ENCODE peak calls at places on chromosomes 1 and 21, in eight cellular contexts. Z is lung; X is aorta; A is brain microvascular endothelial cell; B is NCI-H446; P is stimulated activated CD4-positive, alpha-beta T cell treated with anti-CD3 and anti-CD28 coated beads, TNF-alpha, amount 100 ng/mL, for 4 hours; M is A549; S is IMR-90. R is an unnamed sample.

GRCh38 chr1:61779231-61779630 is 37.0 kb downstream of the PATJ start:
- DNase-seq in P (no peak), A (no peak), X (no peak), M (no peak), Z (no peak), S (no peak), B (no peak), R (no peak)

GRCh38 chr1:150162862-150163706 is 13.4 kb downstream of the PLEKHO1 start:
- DNase-seq in M (peak; percentile 49), Z (peak; percentile 87), P (no peak), X (peak; percentile 94), A (peak; percentile 99), B (peak; percentile 78), S (peak; percentile 100), R (peak; percentile 98)

GRCh38 chr1:53025034-53025777 is 36.8 kb upstream of the PODN start:
- DNase-seq in A (peak; percentile 55), B (no peak), S (peak; percentile 87), M (peak; percentile 19), Z (peak; percentile 37), X (no peak), P (no peak), R (peak; percentile 88)

GRCh38 chr1:48947761-48948537 is 171.3 kb upstream of the BEND5 start:
- DNase-seq in X (no peak), S (no peak), P (no peak), M (no peak), B (peak; percentile 84), Z (no peak), A (no peak), R (peak; percentile 53)

GRCh38 chr21:41861987-41862386 is 17.2 kb downstream of the PRDM15 start:
- DNase-seq in M (no peak), P (no peak), S (no peak), Z (no peak), B (no peak), A (no peak), X (no peak), R (no peak)

GRCh38 chr1:205410581-205411298 is 11.1 kb downstream of the LEMD1 start:
- DNase-seq in M (no peak), Z (no peak), B (no peak), X (no peak), A (no peak), P (no peak), S (no peak), R (no peak)

GRCh38 chr1:20975668-20976067 is 188.6 kb upstream of the HP1BP3 start:
- DNase-seq in X (no peak), B (no peak), P (no peak), S (no peak), Z (no peak), A (no peak), M (no peak), R (no peak)

GRCh38 chr1:222339371-222339947 is 208.4 kb downstream of the HHIPL2 start:
- DNase-seq in A (no peak), M (no peak), B (no peak), S (peak; percentile 41), X (no peak), Z (no peak), P (no peak), R (peak; percentile 43)

GRCh38 chr21:44980562-44981489 is 41.0 kb downstream of the SLX9 start:
- DNase-seq in M (no peak), P (no peak), X (no peak), B (no peak), A (no peak), S (no peak), Z (no peak), R (no peak)

GRCh38 chr1:178612261-178612660 is 99.4 kb downstream of the TEX35 start:
- DNase-seq in S (peak; percentile 83), P (no peak), Z (no peak), X (no peak), M (no peak), A (peak; percentile 28), B (no peak), R (peak; percentile 70)

GRCh38 chr21:16588433-16588860 is 858.7 kb downstream of the USP25 start:
- DNase-seq in M (peak; percentile 71), A (peak; percentile 90), S (peak; percentile 84), Z (peak; percentile 38), B (peak; percentile 93), X (peak; percentile 85), P (no peak), R (peak; percentile 96)

GRCh38 chr1:18599096-18599495 is 31.6 kb upstream of the PAX7 start:
- DNase-seq in Z (no peak), B (no peak), X (peak; percentile 68), M (no peak), A (no peak), S (no peak), P (no peak), R (no peak)

GRCh38 chr1:212532469-212533235 is 75.9 kb upstream of the ATF3 start:
- DNase-seq in P (no peak), M (no peak), A (no peak), X (no peak), B (no peak), Z (no peak), S (no peak), R (no peak)

GRCh38 chr1:36207339-36207738 is 16.9 kb upstream of the THRAP3 start:
- DNase-seq in Z (no peak), M (peak; percentile 57), S (peak; percentile 34), A (peak; percentile 42), B (peak; percentile 92), P (no peak), X (peak; percentile 92), R (peak; percentile 87)

GRCh38 chr1:232629250-232630046 is 485 bp downstream of the SIPA1L2 start:
- DNase-seq in S (no peak), Z (peak; percentile 39), M (peak; percentile 26), X (peak; percentile 87), P (no peak), A (no peak), B (peak; percentile 43), R (peak; percentile 50)

GRCh38 chr1:175554586-175554985 is 188.8 kb downstream of the TNR start:
- DNase-seq in P (no peak), B (no peak), A (no peak), M (no peak), S (no peak), X (no peak), Z (no peak), R (no peak)

GRCh38 chr1:116886532-116886931 is 23.2 kb upstream of the PTGFRN start:
- DNase-seq in A (peak; percentile 84), Z (no peak), S (peak; percentile 18), B (no peak), P (no peak), M (no peak), X (no peak), R (peak; percentile 64)

GRCh38 chr1:213980906-213981305 is 6.9 kb upstream of the PROX1 start:
- DNase-seq in Z (no peak), X (no peak), A (no peak), M (no peak), P (no peak), B (no peak), S (no peak), R (no peak)

GRCh38 chr1:47205918-47206317 is 16.1 kb upstream of the PDZK1IP1 start:
- DNase-seq in X (no peak), P (no peak), S (no peak), B (no peak), M (no peak), Z (no peak), A (no peak), R (no peak)

GRCh38 chr1:238242156-238242555 is 351.4 kb upstream of the ZP4 start:
- DNase-seq in Z (no peak), S (no peak), P (no peak), A (no peak), M (no peak), X (no peak), B (no peak), R (no peak)

GRCh38 chr21:37032877-37033471 is 26.5 kb downstream of the RIPPLY3 start:
- DNase-seq in B (no peak), M (peak; percentile 30), X (no peak), Z (no peak), P (no peak), S (peak; percentile 81), A (peak; percentile 76), R (peak; percentile 87)

GRCh38 chr1:63575340-63575826 is 17.8 kb upstream of the PGM1 start:
- DNase-seq in M (peak; percentile 12), S (peak; percentile 16), X (no peak), B (peak; percentile 79), A (no peak), Z (no peak), P (no peak), R (peak; percentile 41)

GRCh38 chr1:119544165-119544762 is 37.3 kb downstream of the HSD3B1 start:
- DNase-seq in M (peak; percentile 15), S (no peak), Z (no peak), B (no peak), P (no peak), A (no peak), X (no peak), R (no peak)

GRCh38 chr1:116306837-116307442 is 66.1 kb upstream of the ATP1A1 start:
- DNase-seq in S (no peak), B (no peak), X (no peak), P (no peak), Z (no peak), M (no peak), A (no peak), R (no peak)

GRCh38 chr1:228465571-228466146 is 21.5 kb upstream of the RNF187 start:
- DNase-seq in B (no peak), X (no peak), A (no peak), M (no peak), P (no peak), Z (no peak), S (no peak), R (no peak)

GRCh38 chr1:35447278-35447677 is 109.9 kb downstream of the KIAA0319L start:
- DNase-seq in M (no peak), S (no peak), P (no peak), Z (no peak), B (no peak), X (no peak), A (no peak), R (no peak)

GRCh38 chr1:227923353-227924167 is 24.2 kb downstream of the WNT9A start:
- DNase-seq in X (no peak), S (no peak), B (no peak), Z (no peak), M (no peak), A (no peak), P (no peak), R (no peak)

GRCh38 chr1:64469977-64470669 is at the start of gene CACHD1:
- DNase-seq in P (peak; percentile 67), A (peak; percentile 75), B (peak; percentile 70), M (peak; percentile 69), X (peak; percentile 92), S (peak; percentile 70), Z (peak; percentile 79), R (peak; percentile 84)

GRCh38 chr1:94677087-94677486 is 135.5 kb upstream of the F3 start:
- DNase-seq in M (no peak), B (no peak), A (no peak), Z (no peak), X (no peak), P (no peak), S (no peak), R (no peak)

GRCh38 chr21:42568834-42569731 is 55.4 kb downstream of the SLC37A1 start:
- DNase-seq in A (no peak), B (no peak), X (peak; percentile 40), P (no peak), M (no peak), Z (no peak), S (no peak), R (no peak)

GRCh38 chr21:46218906-46219590 is 9.5 kb downstream of the LSS start:
- DNase-seq in P (no peak), A (no peak), M (no peak), Z (no peak), X (peak; percentile 55), B (no peak), S (no peak), R (no peak)

GRCh38 chr21:34192646-34193285 is 119.4 kb downstream of the MRPS6 start:
- DNase-seq in A (no peak), Z (no peak), X (no peak), P (no peak), S (no peak), B (no peak), M (no peak), R (no peak)

GRCh38 chr1:59967141-59967697 is 40.6 kb upstream of the CYP2J2 start:
- DNase-seq in X (no peak), M (no peak), S (peak; percentile 59), A (no peak), P (no peak), Z (no peak), B (no peak), R (peak; percentile 36)